ENCODE peak calls at places on chromosomes 6 and 20, in eight cellular contexts. One of them, this sample, is unnamed.

GRCh38 chr6:108002365-108003221 is 44.6 kb upstream of the SEC63 start:
- DNase-seq in OCI-LY7: no peak
- DNase-seq in astrocyte of the spinal cord: no peak
- DNase-seq in HFF-Myc: no peak
- DNase-seq in IMR-90: peak; percentile 6
- DNase-seq in psoas muscle: no peak
- DNase-seq in pancreas: peak; percentile 51
- DNase-seq in lung: no peak
- DNase-seq in this sample: peak; percentile 6

GRCh38 chr6:128242765-128243403 is 277.5 kb downstream of the PTPRK start:
- DNase-seq in OCI-LY7: no peak
- DNase-seq in astrocyte of the spinal cord: peak; percentile 36
- DNase-seq in HFF-Myc: no peak
- DNase-seq in IMR-90: peak; percentile 75
- DNase-seq in psoas muscle: no peak
- DNase-seq in pancreas: no peak
- DNase-seq in lung: no peak
- DNase-seq in this sample: peak; percentile 13

GRCh38 chr20:17568045-17568788 is 1.7 kb upstream of the DSTN start:
- DNase-seq in OCI-LY7: peak; percentile 7
- DNase-seq in astrocyte of the spinal cord: no peak
- DNase-seq in HFF-Myc: no peak
- DNase-seq in IMR-90: no peak
- DNase-seq in psoas muscle: no peak
- DNase-seq in pancreas: no peak
- DNase-seq in lung: no peak
- DNase-seq in this sample: no peak

GRCh38 chr6:80163754-80164187 is 57.3 kb downstream of the BCKDHB start:
- DNase-seq in OCI-LY7: peak; percentile 29
- DNase-seq in astrocyte of the spinal cord: peak; percentile 82
- DNase-seq in HFF-Myc: peak; percentile 35
- DNase-seq in IMR-90: peak; percentile 87
- DNase-seq in psoas muscle: no peak
- DNase-seq in pancreas: no peak
- DNase-seq in lung: no peak
- DNase-seq in this sample: peak; percentile 74

GRCh38 chr6:75353644-75354043 is 69.1 kb upstream of the TMEM30A start:
- DNase-seq in OCI-LY7: no peak
- DNase-seq in astrocyte of the spinal cord: no peak
- DNase-seq in HFF-Myc: no peak
- DNase-seq in IMR-90: no peak
- DNase-seq in psoas muscle: no peak
- DNase-seq in pancreas: no peak
- DNase-seq in lung: no peak
- DNase-seq in this sample: no peak

GRCh38 chr6:157412780-157413179 is 31.8 kb downstream of the ZDHHC14 start:
- DNase-seq in OCI-LY7: no peak
- DNase-seq in astrocyte of the spinal cord: no peak
- DNase-seq in HFF-Myc: no peak
- DNase-seq in IMR-90: no peak
- DNase-seq in psoas muscle: no peak
- DNase-seq in pancreas: no peak
- DNase-seq in lung: no peak
- DNase-seq in this sample: no peak

GRCh38 chr6:155142902-155143609 is 120.8 kb upstream of the CLDN20 start:
- DNase-seq in OCI-LY7: no peak
- DNase-seq in astrocyte of the spinal cord: peak; percentile 65
- DNase-seq in HFF-Myc: no peak
- DNase-seq in IMR-90: peak; percentile 33
- DNase-seq in psoas muscle: no peak
- DNase-seq in pancreas: no peak
- DNase-seq in lung: no peak
- DNase-seq in this sample: peak; percentile 76

GRCh38 chr20:39849664-39850063 is 839.4 kb downstream of the MAFB start:
- DNase-seq in OCI-LY7: no peak
- DNase-seq in astrocyte of the spinal cord: peak; percentile 92
- DNase-seq in HFF-Myc: peak; percentile 73
- DNase-seq in IMR-90: peak; percentile 94
- DNase-seq in psoas muscle: peak; percentile 86
- DNase-seq in pancreas: peak; percentile 43
- DNase-seq in lung: peak; percentile 57
- DNase-seq in this sample: peak; percentile 80

GRCh38 chr6:163457637-163458561 is 43.4 kb downstream of the QKI start:
- DNase-seq in OCI-LY7: no peak
- DNase-seq in astrocyte of the spinal cord: peak; percentile 90
- DNase-seq in HFF-Myc: peak; percentile 71
- DNase-seq in IMR-90: peak; percentile 95
- DNase-seq in psoas muscle: peak; percentile 20
- DNase-seq in pancreas: no peak
- DNase-seq in lung: peak; percentile 42
- DNase-seq in this sample: peak; percentile 93

GRCh38 chr6:125846292-125847024 is 55.7 kb downstream of the NCOA7 start:
- DNase-seq in OCI-LY7: no peak
- DNase-seq in astrocyte of the spinal cord: no peak
- DNase-seq in HFF-Myc: no peak
- DNase-seq in IMR-90: no peak
- DNase-seq in psoas muscle: no peak
- DNase-seq in pancreas: no peak
- DNase-seq in lung: no peak
- DNase-seq in this sample: no peak

GRCh38 chr6:157487110-157487773 is 106.3 kb downstream of the ZDHHC14 start:
- DNase-seq in OCI-LY7: no peak
- DNase-seq in astrocyte of the spinal cord: no peak
- DNase-seq in HFF-Myc: no peak
- DNase-seq in IMR-90: no peak
- DNase-seq in psoas muscle: no peak
- DNase-seq in pancreas: no peak
- DNase-seq in lung: no peak
- DNase-seq in this sample: no peak

GRCh38 chr6:26455357-26455970 is 2.3 kb upstream of the BTN2A1 start:
- DNase-seq in OCI-LY7: no peak
- DNase-seq in astrocyte of the spinal cord: no peak
- DNase-seq in HFF-Myc: no peak
- DNase-seq in IMR-90: no peak
- DNase-seq in psoas muscle: no peak
- DNase-seq in pancreas: no peak
- DNase-seq in lung: no peak
- DNase-seq in this sample: no peak

GRCh38 chr6:26454641-26455040 is 3.1 kb upstream of the BTN2A1 start:
- DNase-seq in OCI-LY7: no peak
- DNase-seq in astrocyte of the spinal cord: no peak
- DNase-seq in HFF-Myc: no peak
- DNase-seq in IMR-90: peak; percentile 52
- DNase-seq in psoas muscle: no peak
- DNase-seq in pancreas: no peak
- DNase-seq in lung: no peak
- DNase-seq in this sample: no peak

GRCh38 chr6:26459023-26459810 is 1.5 kb downstream of the BTN2A1 start:
- DNase-seq in OCI-LY7: no peak
- DNase-seq in astrocyte of the spinal cord: no peak
- DNase-seq in HFF-Myc: no peak
- DNase-seq in IMR-90: peak; percentile 34
- DNase-seq in psoas muscle: no peak
- DNase-seq in pancreas: no peak
- DNase-seq in lung: no peak
- DNase-seq in this sample: no peak

GRCh38 chr6:26457407-26457795 is 354 bp upstream of the BTN2A1 start:
- DNase-seq in OCI-LY7: no peak
- DNase-seq in astrocyte of the spinal cord: no peak
- DNase-seq in HFF-Myc: no peak
- DNase-seq in IMR-90: no peak
- DNase-seq in psoas muscle: peak; percentile 39
- DNase-seq in pancreas: peak; percentile 28
- DNase-seq in lung: peak; percentile 36
- DNase-seq in this sample: no peak

DNA sequence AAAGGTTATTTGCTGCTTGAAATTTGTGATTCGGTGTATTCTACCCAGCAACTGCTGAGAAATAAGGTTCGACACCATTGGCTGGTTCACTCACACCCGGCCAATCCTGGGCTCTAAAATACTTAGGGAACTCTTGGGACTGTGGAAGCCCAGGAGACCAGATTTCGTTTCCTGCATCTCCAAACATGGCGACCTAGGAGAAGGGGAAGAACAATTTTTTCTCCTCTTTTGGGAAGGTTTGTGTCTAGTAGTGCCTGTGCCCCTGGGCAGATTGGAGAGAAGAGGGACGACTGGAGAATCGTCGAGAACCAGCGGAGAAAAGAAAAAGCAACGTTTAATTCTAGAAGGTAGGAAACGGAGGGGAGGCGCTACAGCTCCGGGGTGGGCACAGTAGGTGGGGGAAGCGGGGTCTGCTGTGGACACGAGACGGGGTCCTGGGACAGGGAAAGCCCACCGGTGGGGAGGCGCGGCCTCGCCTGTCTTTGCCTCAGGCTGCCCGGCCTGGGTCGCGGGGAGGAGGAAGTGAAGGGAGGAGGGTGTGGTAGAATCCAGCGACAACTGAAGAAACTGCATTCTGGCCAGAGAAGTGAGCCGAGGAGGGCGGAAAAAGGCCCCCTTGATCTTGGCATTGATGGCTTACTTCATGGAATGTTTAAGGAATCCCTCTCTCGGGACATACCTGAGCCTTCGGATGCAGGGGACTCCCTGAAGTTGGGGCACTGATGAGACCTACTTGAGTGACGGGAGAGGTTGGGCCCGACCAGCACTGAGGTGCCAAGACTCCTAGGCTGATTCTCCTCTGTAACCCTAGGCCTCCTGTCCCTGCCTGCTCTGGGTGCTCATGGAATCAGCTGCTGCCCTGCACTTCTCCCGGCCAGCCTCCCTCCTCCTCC is at the start of gene BTN2A1:
- DNase-seq in OCI-LY7: peak; percentile 91
- DNase-seq in astrocyte of the spinal cord: peak; percentile 94
- DNase-seq in HFF-Myc: peak; percentile 84
- DNase-seq in IMR-90: peak; percentile 95
- DNase-seq in psoas muscle: peak; percentile 58
- DNase-seq in pancreas: peak; percentile 86
- DNase-seq in lung: peak; percentile 85
- DNase-seq in this sample: peak; percentile 95
- TF ChIP-seq CTCF in OCI-LY7: peak; percentile 49
- TF ChIP-seq CTCF in astrocyte of the spinal cord: no peak
- TF ChIP-seq CTCF in HFF-Myc: no peak
- TF ChIP-seq CTCF in IMR-90: no peak
- TF ChIP-seq CTCF in psoas muscle: no peak
- TF ChIP-seq CTCF in pancreas: no peak
- TF ChIP-seq CTCF in lung: no peak
- TF ChIP-seq CTCF in this sample: no peak

DNA sequence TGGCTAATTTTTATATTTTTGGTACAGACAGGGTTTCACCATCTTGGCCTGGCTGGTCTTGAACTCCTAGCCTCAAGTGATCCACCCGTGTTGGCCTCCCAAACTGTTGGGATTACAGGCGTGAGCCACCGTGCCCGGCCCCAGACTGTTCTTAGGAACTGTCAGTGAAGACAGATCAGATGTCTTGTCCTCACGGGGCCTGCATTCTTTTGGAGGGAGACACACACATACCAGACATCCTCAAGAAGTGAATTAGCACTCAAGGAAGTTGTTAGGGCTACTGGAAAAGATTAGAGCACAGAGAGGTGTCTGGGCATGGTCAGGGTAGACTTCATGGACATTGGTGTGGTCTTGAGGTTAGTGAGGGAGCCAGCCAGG is 10.3 kb upstream of the LPIN3 start:
- DNase-seq in OCI-LY7: no peak
- DNase-seq in astrocyte of the spinal cord: no peak
- DNase-seq in HFF-Myc: no peak
- DNase-seq in IMR-90: peak; percentile 51
- DNase-seq in psoas muscle: no peak
- DNase-seq in pancreas: no peak
- DNase-seq in lung: no peak
- DNase-seq in this sample: peak; percentile 48
- H3K4me3 ChIP-seq in OCI-LY7: no peak overlapping the region
- H3K4me3 ChIP-seq in astrocyte of the spinal cord: no peak overlapping the region
- H3K4me3 ChIP-seq in HFF-Myc: no peak overlapping the region
- H3K4me3 ChIP-seq in IMR-90: no peak overlapping the region
- H3K4me3 ChIP-seq in psoas muscle: no peak overlapping the region
- H3K4me3 ChIP-seq in pancreas: no peak overlapping the region
- H3K4me3 ChIP-seq in lung: no peak overlapping the region
- H3K4me3 ChIP-seq in this sample: no peak overlapping the region

GRCh38 chr20:57061058-57061900 is 205.2 kb downstream of the BMP7 start:
- DNase-seq in OCI-LY7: peak; percentile 14
- DNase-seq in astrocyte of the spinal cord: peak; percentile 62
- DNase-seq in HFF-Myc: no peak
- DNase-seq in IMR-90: no peak
- DNase-seq in psoas muscle: no peak
- DNase-seq in pancreas: no peak
- DNase-seq in lung: no peak
- DNase-seq in this sample: peak; percentile 54
- TF ChIP-seq CTCF in OCI-LY7: peak; percentile 72
- TF ChIP-seq CTCF in astrocyte of the spinal cord: peak; percentile 71
- TF ChIP-seq CTCF in HFF-Myc: peak; percentile 67
- TF ChIP-seq CTCF in IMR-90: peak; percentile 18
- TF ChIP-seq CTCF in psoas muscle: no peak
- TF ChIP-seq CTCF in pancreas: no peak
- TF ChIP-seq CTCF in lung: no peak
- TF ChIP-seq CTCF in this sample: peak; percentile 63

GRCh38 chr6:136173519-136174507 is 76.3 kb downstream of the MTFR2 start:
- DNase-seq in OCI-LY7: no peak
- DNase-seq in astrocyte of the spinal cord: no peak
- DNase-seq in HFF-Myc: no peak
- DNase-seq in IMR-90: peak; percentile 96
- DNase-seq in psoas muscle: no peak
- DNase-seq in pancreas: no peak
- DNase-seq in lung: peak; percentile 39
- DNase-seq in this sample: peak; percentile 90
- H3K4me3 ChIP-seq in OCI-LY7: no peak overlapping the region
- H3K4me3 ChIP-seq in astrocyte of the spinal cord: no peak overlapping the region
- H3K4me3 ChIP-seq in HFF-Myc: no peak overlapping the region
- H3K4me3 ChIP-seq in IMR-90: no peak overlapping the region
- H3K4me3 ChIP-seq in psoas muscle: no peak overlapping the region
- H3K4me3 ChIP-seq in pancreas: no peak overlapping the region
- H3K4me3 ChIP-seq in lung: no peak overlapping the region
- H3K4me3 ChIP-seq in this sample: no peak overlapping the region